ENCODE peak calls at places on chromosomes 1 and 21, in nine cellular contexts. Q, J, Z, S, Y, O, H, G and W are unnamed samples.

GRCh38 chr1:42684139-42684538 is 1.9 kb downstream of the YBX1 start:
- DNase-seq in J (no peak), Z (no peak), O (peak; percentile 12), Y (no peak), S (no peak), G (no peak), H (no peak), Q (no peak), W (no peak)

GRCh38 chr1:30087465-30087864 is 635.9 kb downstream of the MATN1 start:
- DNase-seq in G (no peak), O (no peak), H (no peak), Q (no peak), S (no peak), J (peak; percentile 41), Z (no peak), Y (no peak), W (no peak)

GRCh38 chr1:108816049-108816882 is 40.6 kb downstream of the AKNAD1 start:
- DNase-seq in Q (peak; percentile 86), Z (peak; percentile 19), H (peak; percentile 97), O (peak; percentile 63), S (peak; percentile 81), G (peak; percentile 88), J (peak; percentile 47), Y (no peak), W (no peak)

GRCh38 chr1:36137776-36138175 is 11.5 kb downstream of the TRAPPC3 start:
- DNase-seq in J (no peak), Z (no peak), O (no peak), Q (no peak), S (no peak), Y (no peak), G (no peak), H (no peak), W (no peak)

GRCh38 chr1:21325231-21325718 is 35.0 kb upstream of the ECE1 start:
- DNase-seq in H (no peak), Q (no peak), G (no peak), O (no peak), J (no peak), Z (no peak), Y (no peak), S (no peak), W (no peak)

GRCh38 chr1:44717196-44717595 is 13.8 kb downstream of the RNU5D-1 start:
- DNase-seq in Q (no peak), G (no peak), O (no peak), H (no peak), Z (no peak), Y (no peak), S (no peak), J (no peak), W (no peak)

GRCh38 chr1:40640314-40641076 is 25.0 kb downstream of the RIMS3 start:
- DNase-seq in G (no peak), Q (no peak), J (no peak), Y (no peak), H (no peak), Z (no peak), O (no peak), S (no peak), W (no peak)

GRCh38 chr1:21289700-21290545 is at the start of gene ECE1:
- DNase-seq in J (peak; percentile 62), S (no peak), Z (no peak), H (no peak), Y (peak; percentile 42), O (peak; percentile 28), G (no peak), Q (no peak), W (peak; percentile 62)

GRCh38 chr1:201795066-201795465 is 33.9 kb upstream of the IPO9 start:
- DNase-seq in H (peak; percentile 49), G (no peak), Q (no peak), Y (no peak), Z (no peak), S (no peak), O (no peak), J (no peak), W (no peak)

GRCh38 chr1:12518956-12519707 is 98.9 kb downstream of the DHRS3 start:
- DNase-seq in Z (no peak), H (peak; percentile 78), Q (peak; percentile 26), O (no peak), G (peak; percentile 72), S (no peak), J (no peak), Y (no peak), W (peak; percentile 42)

GRCh38 chr1:169180167-169180566 is 73.7 kb downstream of the ATP1B1 start:
- DNase-seq in S (no peak), Q (no peak), J (no peak), G (no peak), H (no peak), Y (no peak), O (no peak), Z (no peak), W (no peak)

GRCh38 chr1:63984257-63984626 is 210.4 kb downstream of the ROR1 start:
- DNase-seq in H (peak; percentile 79), Y (no peak), G (no peak), S (no peak), Q (no peak), O (no peak), J (no peak), Z (no peak), W (no peak)

GRCh38 chr1:199696225-199696624 is 331.3 kb upstream of the NR5A2 start:
- DNase-seq in S (no peak), O (no peak), J (no peak), Z (no peak), Q (no peak), Y (no peak), H (no peak), G (no peak), W (no peak)

GRCh38 chr1:62494137-62494536 is 57.3 kb downstream of the USP1 start:
- DNase-seq in S (no peak), H (no peak), Y (no peak), J (no peak), O (no peak), Z (no peak), Q (no peak), G (no peak), W (no peak)

GRCh38 chr21:42319851-42320602 is 4.8 kb upstream of the TFF3 start:
- DNase-seq in S (no peak), H (no peak), Y (no peak), Z (no peak), Q (no peak), G (no peak), J (no peak), O (no peak), W (no peak)

GRCh38 chr21:36506482-36506881 is 26.6 kb upstream of the CLDN14 start:
- DNase-seq in Z (no peak), Y (no peak), G (no peak), Q (no peak), S (no peak), H (no peak), O (no peak), J (no peak), W (no peak)

GRCh38 chr1:175376194-175376593 is 183.6 kb upstream of the KIAA0040 start:
- DNase-seq in Y (peak; percentile 44), S (no peak), H (peak; percentile 3), Z (no peak), G (no peak), Q (no peak), J (no peak), O (no peak), W (peak; percentile 38)
- TF ChIP-seq CTCF in Y (peak; percentile 60), S (no peak), H (peak; percentile 10), Z (no peak), G (no peak), Q (peak; percentile 36), J (no peak), O (peak; percentile 46), W (peak; percentile 41)

GRCh38 chr1:216119600-216119999 is 303.6 kb downstream of the USH2A start:
- DNase-seq in O (no peak), S (peak; percentile 14), H (peak; percentile 38), J (no peak), Q (no peak), G (no peak), Y (peak; percentile 10), Z (no peak), W (peak; percentile 27)
- TF ChIP-seq CTCF in O (peak; percentile 61), S (peak; percentile 69), H (peak; percentile 61), J (no peak), Q (peak; percentile 65), G (peak; percentile 60), Y (peak; percentile 47), Z (no peak), W (peak; percentile 52)

DNA sequence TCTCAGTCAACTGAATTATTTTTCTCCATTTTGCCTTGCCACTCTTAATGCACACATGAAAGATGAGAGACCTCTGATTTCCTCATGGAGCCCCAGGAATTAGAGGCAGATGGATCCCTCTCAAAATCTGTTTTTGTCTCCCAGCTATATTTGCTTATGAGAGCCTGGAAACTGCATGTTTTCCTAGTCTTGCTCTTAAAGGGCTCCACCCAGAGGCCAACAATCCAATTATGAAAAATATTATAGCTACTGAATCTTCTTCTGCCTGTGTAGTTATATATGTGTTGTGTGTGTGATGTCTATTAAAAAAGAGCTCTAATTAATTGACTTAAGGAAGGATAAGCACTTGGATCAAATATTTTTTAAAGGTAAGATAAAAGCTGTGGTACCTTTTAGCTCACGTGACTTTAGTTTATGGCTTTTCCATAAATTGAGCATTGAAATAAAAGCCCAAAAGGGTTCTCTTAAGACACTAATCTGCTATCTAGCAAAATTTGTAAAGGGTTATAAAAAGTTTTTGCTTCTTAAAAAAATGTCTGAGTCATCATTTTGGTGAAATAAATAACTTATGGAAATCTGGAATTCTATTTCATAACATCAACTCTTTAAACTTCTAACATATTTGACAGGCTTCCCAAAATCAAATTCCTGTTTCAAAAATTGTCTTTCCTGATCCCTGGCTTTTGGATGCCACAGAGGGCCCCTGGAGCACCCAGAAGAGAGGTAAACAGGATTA is 31.2 kb upstream of the TSPEAR start:
- DNase-seq in Z (no peak), O (no peak), Q (no peak), J (no peak), S (no peak), Y (no peak), H (no peak), G (no peak), W (no peak)
- TF ChIP-seq CTCF in Z (no peak), O (peak; percentile 56), Q (peak; percentile 11), J (no peak), S (peak; percentile 11), Y (peak; percentile 19), H (peak; percentile 31), G (peak; percentile 33), W (no peak)

DNA sequence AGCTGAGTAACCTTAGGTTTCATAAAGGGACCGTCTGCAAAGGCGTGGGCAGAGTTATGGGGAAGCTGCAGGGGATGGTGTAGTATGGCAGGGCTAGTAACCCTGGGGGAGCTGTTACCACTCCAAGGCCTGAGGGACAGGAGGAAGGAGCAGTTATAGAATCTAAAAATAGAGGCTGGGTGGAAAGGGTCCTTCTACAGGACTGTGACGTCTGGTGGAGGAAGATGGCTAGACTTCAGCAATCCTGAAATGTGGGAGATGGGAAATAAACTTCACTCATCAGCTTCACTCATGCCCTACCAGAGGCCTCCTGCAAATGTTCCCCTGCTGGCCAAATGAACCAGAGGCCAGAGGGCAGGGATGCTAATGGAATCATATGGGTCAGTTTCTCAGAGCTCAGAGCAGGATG is 46.1 kb downstream of the DAB1 start:
- DNase-seq in Q (no peak), S (no peak), H (no peak), J (no peak), G (no peak), Z (no peak), Y (no peak), O (no peak), W (no peak)
- TF ChIP-seq CTCF in Q (no peak), S (no peak), H (no peak), J (no peak), G (no peak), Z (no peak), Y (no peak), O (no peak), W (no peak)

GRCh38 chr1:50735443-50735842 is 224.6 kb downstream of the FAF1 start:
- DNase-seq in Y (no peak), G (no peak), J (no peak), S (no peak), O (no peak), Z (no peak), H (peak; percentile 46), Q (no peak), W (peak; percentile 35)
- TF ChIP-seq CTCF in Y (peak; percentile 19), G (peak; percentile 47), J (peak; percentile 84), S (peak; percentile 48), O (peak; percentile 72), Z (peak; percentile 32), H (peak; percentile 51), Q (peak; percentile 49), W (no peak)